ENCODE peak calls at places on chromosomes 16 and 17, in five cellular contexts. A is NCI-H748 treated with DMSO at 0.1 percent for 48 hours; W is iPS-NIHi11; V is Right ventricle myocardium superior; H is stimulated activated CD4-positive, alpha-beta T cell treated with anti-CD3 and anti-CD28 coated beads, Interleukin-1b, Interleukin-23, amount 100 ng/mL, for 1 hour. K is an unnamed sample.

GRCh38 chr16:53523126-53523804 is 20.3 kb upstream of the AKTIP start:
- DNase-seq in A (no peak), W (no peak), V (no peak), H (no peak), K (no peak)

GRCh38 chr17:54172654-54173316 is 350.1 kb downstream of the KIF2B start:
- DNase-seq in A (no peak), W (peak; percentile 20), V (no peak), H (no peak), K (no peak)

GRCh38 chr16:89536371-89536770 is 24.1 kb upstream of the RPL13 start:
- DNase-seq in A (no peak), W (no peak), V (no peak), H (no peak), K (no peak)

GRCh38 chr16:14286381-14287230 is 215.5 kb downstream of the MRTFB start:
- DNase-seq in A (peak; percentile 1), W (peak; percentile 27), V (peak; percentile 48), H (no peak), K (peak; percentile 59)

GRCh38 chr17:28942925-28943324 is 8.4 kb downstream of the PHF12 start:
- DNase-seq in A (no peak), W (no peak), V (no peak), H (no peak), K (no peak)

GRCh38 chr16:57260294-57260929 is 15.4 kb downstream of the ARL2BP start:
- DNase-seq in A (no peak), W (peak; percentile 52), V (no peak), H (no peak), K (peak; percentile 82)

GRCh38 chr16:52450906-52451305 is 96.0 kb downstream of the TOX3 start:
- DNase-seq in A (no peak), W (no peak), V (no peak), H (no peak), K (no peak)

GRCh38 chr17:4858880-4859260 is 25.7 kb downstream of the MINK1 start:
- DNase-seq in A (no peak), W (peak; percentile 45), V (peak; percentile 74), H (no peak), K (peak; percentile 80)

GRCh38 chr16:31876955-31877828 is 3.6 kb downstream of the ZNF267 start:
- DNase-seq in A (no peak), W (no peak), V (no peak), H (no peak), K (no peak)

GRCh38 chr17:42520540-42520951 is 15.5 kb upstream of the NAGLU start:
- DNase-seq in A (no peak), W (no peak), V (peak; percentile 56), H (no peak), K (no peak)

GRCh38 chr17:6641374-6641818 is 536 bp downstream of the TXNDC17 start:
- DNase-seq in A (peak; percentile 37), W (no peak), V (no peak), H (no peak), K (no peak)

GRCh38 chr17:27550974-27551505 is 79.9 kb upstream of the LGALS9 start:
- DNase-seq in A (no peak), W (no peak), V (no peak), H (no peak), K (no peak)

GRCh38 chr17:76568771-76569170 is 16.9 kb downstream of the ST6GALNAC2 start:
- DNase-seq in A (no peak), W (peak; percentile 55), V (no peak), H (no peak), K (peak; percentile 84)